ENCODE peak calls at places on chromosomes 2 and 18, in nine cellular contexts. Q is cardiac muscle cell; F is mesenchymal stem cell; V is spleen; E is CD8-positive, alpha-beta memory T cell; W is ovary; D is GM23338; S is transverse colon; T is H9. G is an unnamed sample. For H3K27me3, the result is how much of the 10 kb centered on the place peaks cover.

GRCh38 chr18:48996901-48997463 is 46.2 kb upstream of the SMAD7 start:
- DNase-seq in W (no peak), F (peak), V (no peak), E (peak), S (no peak), T (no peak), Q (no peak), D (no peak), G (no peak)

GRCh38 chr2:105775809-105776559 is 31.3 kb downstream of the NCK2 start:
- DNase-seq in S (peak), W (no peak), F (no peak), E (peak), Q (no peak), D (no peak), T (no peak), V (peak), G (no peak)

GRCh38 chr2:85413592-85414421 is 3.6 kb upstream of the CAPG start:
- DNase-seq in Q (peak), S (peak), T (no peak), D (peak), V (no peak), W (peak), E (no peak), F (peak), G (no peak)

GRCh38 chr2:86035883-86036789 is 69.5 kb downstream of the POLR1A start:
- DNase-seq in D (peak), Q (no peak), S (peak), E (peak), F (peak), V (peak), T (no peak), W (peak), G (no peak)

GRCh38 chr18:46324556-46324955 is 220.4 kb downstream of the HAUS1 start:
- DNase-seq in T (no peak), E (no peak), Q (peak), W (no peak), S (no peak), D (peak), V (no peak), F (peak), G (no peak)

GRCh38 chr2:84539729-84540128 is 23.4 kb downstream of the DNAH6 start:
- DNase-seq in W (no peak), T (no peak), F (no peak), S (no peak), D (no peak), Q (no peak), V (no peak), E (no peak), G (no peak)

GRCh38 chr18:12839526-12840196 is 44.4 kb downstream of the PTPN2 start:
- DNase-seq in D (no peak), F (peak), E (no peak), Q (no peak), T (no peak), S (no peak), V (no peak), W (no peak), G (no peak)

GRCh38 chr2:169406891-169407290 is 44.6 kb upstream of the LRP2 start:
- DNase-seq in D (no peak), Q (no peak), V (no peak), T (no peak), E (no peak), W (no peak), F (no peak), S (no peak), G (no peak)

GRCh38 chr18:56888978-56889377 is 237.8 kb downstream of the WDR7 start:
- DNase-seq in D (no peak), E (no peak), Q (no peak), F (no peak), S (no peak), V (no peak), T (no peak), W (no peak), G (no peak)

GRCh38 chr2:157876771-157877108 is 610 bp upstream of the ACVR1 start:
- DNase-seq in S (no peak), Q (no peak), V (no peak), E (no peak), F (no peak), D (no peak), W (no peak), T (no peak), G (no peak)

GRCh38 chr2:237441605-237442004 is 27.6 kb upstream of the COL6A3 start:
- DNase-seq in F (peak), V (no peak), E (no peak), Q (no peak), D (no peak), W (peak), S (no peak), T (no peak), G (no peak)

GRCh38 chr2:47485177-47485576 is 82.2 kb downstream of the MSH2 start:
- DNase-seq in T (no peak), E (no peak), W (no peak), F (no peak), D (no peak), Q (no peak), S (no peak), V (no peak), G (no peak)

GRCh38 chr18:8798996-8799395 is 93.6 kb downstream of the MTCL1 start:
- DNase-seq in E (no peak), S (peak), W (no peak), T (no peak), F (peak), D (no peak), V (no peak), Q (no peak), G (no peak)

GRCh38 chr2:41337956-41338355 is 709.9 kb upstream of the PKDCC start:
- DNase-seq in S (no peak), E (no peak), Q (no peak), W (no peak), F (no peak), T (peak), V (no peak), D (peak), G (no peak)

GRCh38 chr2:8139668-8140202 is 542.1 kb upstream of the ID2 start:
- DNase-seq in S (no peak), F (no peak), D (no peak), T (no peak), V (no peak), W (no peak), Q (no peak), E (no peak), G (no peak)

GRCh38 chr18:13681701-13682100 is 44.7 kb downstream of the FAM210A start:
- DNase-seq in W (no peak), S (no peak), D (no peak), T (no peak), F (no peak), V (no peak), Q (no peak), E (no peak), G (no peak)

GRCh38 chr2:118582058-118582457 is 265.4 kb downstream of the EN1 start:
- DNase-seq in T (no peak), S (no peak), V (no peak), W (no peak), E (no peak), F (no peak), D (no peak), Q (no peak), G (no peak)

GRCh38 chr2:118584877-118585276 is 262.6 kb downstream of the EN1 start:
- DNase-seq in E (no peak), F (no peak), D (no peak), T (no peak), V (no peak), W (no peak), Q (no peak), S (no peak), G (no peak)

GRCh38 chr2:118580651-118581050 is 266.8 kb downstream of the EN1 start:
- DNase-seq in Q (no peak), S (no peak), E (no peak), F (no peak), V (no peak), D (no peak), T (no peak), W (no peak), G (no peak)

GRCh38 chr2:118580107-118580506 is 267.3 kb downstream of the EN1 start:
- DNase-seq in T (no peak), W (no peak), Q (no peak), V (no peak), F (no peak), E (no peak), S (no peak), D (no peak), G (no peak)

GRCh38 chr2:118584380-118584779 is 263.1 kb downstream of the EN1 start:
- DNase-seq in F (no peak), T (no peak), Q (peak), S (no peak), V (no peak), W (no peak), E (no peak), D (peak), G (no peak)
- H3K27me3 ChIP-seq in F (under half), T (under half), Q (under half), S (under half), V (under half), W (under half), E (under half), D (under half), G (under half)

GRCh38 chr2:187543488-187543887 is 10.7 kb downstream of the TFPI start:
- DNase-seq in F (no peak), Q (no peak), E (no peak), T (no peak), V (no peak), S (no peak), D (no peak), W (no peak), G (no peak)

GRCh38 chr2:187544371-187545080 is 9.7 kb downstream of the TFPI start:
- DNase-seq in D (no peak), S (no peak), E (no peak), F (no peak), W (peak), V (no peak), T (no peak), Q (no peak), G (no peak)

GRCh38 chr2:187542123-187542522 is 12.1 kb downstream of the TFPI start:
- DNase-seq in T (no peak), E (no peak), S (no peak), D (no peak), Q (no peak), W (no peak), F (peak), V (no peak), G (no peak)

GRCh38 chr2:187545238-187545751 is 8.9 kb downstream of the TFPI start:
- DNase-seq in V (no peak), Q (no peak), T (no peak), E (no peak), D (no peak), F (no peak), S (no peak), W (no peak), G (no peak)

DNA sequence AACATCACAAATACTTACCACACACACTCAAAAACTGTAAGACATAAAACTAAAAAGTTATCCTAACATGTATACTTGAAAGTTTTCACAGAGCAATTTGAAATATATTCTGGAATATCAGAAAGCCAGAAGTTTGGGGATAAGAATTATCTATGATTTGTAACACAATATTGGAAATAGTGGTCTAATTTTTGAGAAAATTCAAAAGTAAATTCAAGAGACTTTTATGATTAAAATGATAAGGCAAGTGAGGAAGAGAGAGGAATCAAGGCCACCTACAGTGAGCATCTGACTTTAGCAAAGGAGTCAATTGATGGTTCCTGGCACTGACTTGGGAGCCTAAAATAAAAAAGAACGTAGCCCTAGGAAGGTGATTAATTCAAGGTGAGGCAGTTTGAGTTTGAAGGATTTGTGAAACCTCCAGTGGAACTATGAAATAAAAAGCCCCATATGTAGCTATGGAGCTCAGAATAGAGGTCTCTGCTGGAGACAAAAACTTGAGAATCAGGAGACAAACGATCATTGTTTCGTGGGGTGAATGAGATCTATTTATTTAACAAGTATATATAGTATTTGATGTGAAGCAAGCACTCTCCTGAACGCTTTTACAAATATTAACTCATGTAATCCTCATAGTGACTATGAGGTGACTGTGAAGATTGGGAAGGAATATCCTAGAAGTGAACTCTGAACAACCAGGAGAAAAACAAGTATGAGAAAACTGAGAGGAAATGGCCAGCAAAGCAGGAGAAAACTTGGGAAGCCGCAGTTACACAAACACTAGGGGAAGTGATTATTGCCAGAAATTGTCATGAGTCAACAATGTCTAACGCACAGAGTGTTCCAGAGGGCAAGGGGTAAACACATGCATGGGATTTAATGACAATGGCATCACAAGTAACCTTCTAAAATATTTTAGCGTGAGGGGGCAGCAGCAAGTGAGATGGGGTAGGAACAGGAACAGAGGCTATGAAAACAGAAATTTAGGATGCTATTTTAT is 12.8 kb downstream of the TFPI start:
- DNase-seq in E (no peak), Q (no peak), W (no peak), D (no peak), T (no peak), S (no peak), V (no peak), F (peak), G (no peak)
- H3K27me3 ChIP-seq in E (under half), Q (under half), W (under half), D (under half), T (under half), S (under half), V (under half), F (under half), G (under half)

DNA sequence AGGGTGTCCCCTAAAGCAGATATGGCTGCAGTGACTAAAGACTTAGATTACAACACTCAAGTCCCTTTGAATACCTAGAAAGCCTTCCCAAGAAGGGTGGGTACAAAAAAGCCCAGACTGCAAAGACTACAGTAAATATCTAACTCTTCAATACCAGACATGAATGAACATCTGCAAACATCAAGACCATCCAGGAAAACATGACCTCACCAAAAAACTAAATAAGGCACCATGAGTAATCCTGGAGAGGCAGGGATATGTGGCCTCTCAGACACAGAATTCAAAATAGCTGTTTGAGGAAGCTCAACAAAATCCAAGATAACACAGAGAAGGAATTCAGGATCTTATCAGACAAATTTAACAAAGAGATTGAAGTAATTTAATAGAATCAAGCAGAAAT is 138.2 kb upstream of the OTOS start:
- DNase-seq in F (peak), E (no peak), Q (no peak), T (no peak), W (no peak), D (no peak), S (no peak), V (no peak), G (no peak)
- H3K27me3 ChIP-seq in F (under half), E (under half), Q (under half), T (under half), W (under half), D (under half), S (under half), V (under half), G (under half)

DNA sequence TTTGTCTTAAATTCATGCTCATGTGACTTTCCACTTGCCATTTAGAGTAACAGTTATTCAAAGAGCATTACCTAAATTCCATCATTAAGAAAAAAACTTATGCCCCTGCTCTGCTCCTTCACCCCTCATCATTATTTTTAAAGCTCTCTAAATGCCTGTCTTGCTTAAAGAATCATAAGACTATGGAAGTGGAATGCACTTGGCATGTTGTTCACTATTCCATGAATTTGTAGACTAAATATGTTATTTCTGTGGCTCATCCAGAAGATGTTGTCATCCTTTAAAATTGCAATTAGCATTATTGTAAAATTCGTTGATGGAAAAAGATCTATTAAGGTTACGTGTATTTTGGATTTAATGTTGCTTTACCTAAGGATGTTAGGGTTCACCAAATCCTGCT is 61.8 kb downstream of the FMNL2 start:
- DNase-seq in D (no peak), W (no peak), V (no peak), S (no peak), T (no peak), Q (no peak), E (no peak), F (no peak), G (no peak)
- H3K27me3 ChIP-seq in D (under half), W (under half), V (under half), S (under half), T (under half), Q (under half), E (under half), F (under half), G (under half)

GRCh38 chr2:74031203-74031602 is 46.5 kb downstream of the TET3 start:
- DNase-seq in S (no peak), E (no peak), D (no peak), W (no peak), F (no peak), V (no peak), T (no peak), Q (no peak), G (no peak)
- H3K27me3 ChIP-seq in S (under half), E (under half), D (under half), W (under half), F (under half), V (under half), T (under half), Q (under half), G (under half)

DNA sequence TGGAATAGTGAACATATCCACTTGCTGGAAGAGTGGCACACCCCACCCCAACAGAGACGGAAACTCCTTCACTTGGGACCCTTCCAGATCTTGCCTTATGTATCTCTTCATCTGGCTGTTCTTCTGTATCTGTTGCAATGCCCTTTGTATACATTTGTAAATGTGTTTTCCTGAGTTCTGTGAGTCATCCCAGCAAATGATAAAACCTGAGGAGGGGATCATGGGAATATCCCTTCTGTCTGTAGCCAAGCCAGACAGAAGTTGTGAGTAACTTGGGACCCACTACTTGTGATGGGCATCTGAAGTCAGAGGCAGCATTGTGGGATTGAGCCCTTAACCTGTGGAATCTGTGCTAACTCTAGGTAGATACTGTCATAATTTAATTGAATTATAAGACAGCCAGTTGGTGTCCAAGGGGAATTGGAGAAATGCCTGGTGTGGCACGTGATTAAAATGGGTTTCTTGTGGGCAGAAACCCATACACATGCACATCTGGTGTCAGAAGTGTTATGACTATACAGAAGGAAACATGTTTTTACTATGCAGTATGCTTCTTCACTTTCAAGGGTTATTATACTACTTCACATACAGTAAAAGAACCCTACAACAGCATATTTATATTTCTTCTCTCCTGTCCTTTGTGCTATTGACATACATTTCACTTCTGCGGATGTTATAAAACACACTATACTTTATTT is 32.3 kb upstream of the TMEM247 start:
- DNase-seq in E (no peak), S (no peak), T (no peak), D (no peak), V (no peak), W (no peak), F (peak), Q (no peak), G (no peak)
- H3K27me3 ChIP-seq in E (under half), S (under half), T (under half), D (under half), V (under half), W (under half), F (under half), Q (under half), G (under half)

DNA sequence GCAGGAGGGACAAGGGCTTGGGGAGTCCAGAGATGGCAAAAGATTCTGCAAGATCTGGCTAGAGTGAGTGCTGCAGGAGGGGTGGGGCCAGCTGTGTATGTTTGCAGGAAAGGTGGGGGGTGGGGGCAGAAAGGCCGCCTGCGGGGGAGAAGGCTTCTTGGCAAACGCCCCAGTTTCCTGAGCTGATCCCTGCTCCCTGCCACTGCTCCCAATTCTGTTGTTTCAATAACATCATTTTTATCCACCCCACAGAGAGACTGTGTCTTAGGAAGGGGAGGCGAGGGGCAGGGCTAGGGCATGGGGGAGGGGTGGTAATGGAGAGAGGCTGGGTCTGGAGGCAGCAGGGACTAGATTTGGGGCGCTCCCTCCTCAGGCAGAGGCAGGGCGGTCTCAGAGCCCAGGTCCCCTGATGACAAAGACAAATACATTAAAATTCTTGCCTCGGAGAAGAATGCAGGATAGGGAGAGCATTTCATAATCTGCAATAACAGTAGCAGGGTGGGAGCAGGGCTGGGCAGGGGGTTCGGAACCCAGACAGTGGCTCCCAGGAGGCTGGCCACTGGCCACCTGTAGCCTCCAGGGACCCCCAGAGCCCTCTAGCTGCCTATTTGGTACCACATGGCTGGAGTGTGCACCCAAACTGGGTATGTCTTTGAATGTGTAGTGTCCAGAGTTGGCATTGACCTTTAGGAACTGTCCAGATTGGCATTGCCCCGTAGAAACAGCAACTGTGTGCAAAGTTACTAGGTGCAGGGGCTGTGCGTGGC is 2.1 kb upstream of the WNT6 start:
- DNase-seq in W (peak), V (peak), Q (no peak), T (no peak), F (no peak), D (no peak), S (no peak), E (no peak), G (no peak)
- H3K27me3 ChIP-seq in W (under half), V (half or more), Q (half or more), T (half or more), F (half or more), D (half or more), S (half or more), E (under half), G (half or more)

G was measured in NT2/D1.